ENCODE peak calls at places on chromosomes 1 and 21, in six cellular contexts. G is psoas muscle; U is activated CD8-positive, alpha-beta T cell treated with anti-CD3 and anti-CD28 coated beads for 36 hours; F is activated T-cell treated with anti-CD3 and anti-CD28 coated beads, Interleukin-2, amount 50 U/mL, for 4 hours; L is PC-3; E is Panc1. Y is an unnamed sample.

GRCh38 chr1:7363481-7363880 is 407.6 kb upstream of the VAMP3 start:
- ATAC-seq in U (no peak), F (no peak), G (peak; percentile 87), L (no peak), E (no peak), Y (no peak)

GRCh38 chr1:94720091-94720793 is 99.9 kb upstream of the SLC44A3 start:
- ATAC-seq in L (no peak), G (no peak), F (no peak), E (no peak), U (peak; percentile 81), Y (peak; percentile 92)

GRCh38 chr1:207849016-207849415 is 61.9 kb downstream of the CD34 start:
- ATAC-seq in G (no peak), L (no peak), E (no peak), F (no peak), U (no peak), Y (no peak)

GRCh38 chr1:170864784-170865538 is 70.4 kb upstream of the MROH9 start:
- ATAC-seq in U (peak; percentile 24), L (no peak), G (no peak), E (no peak), F (no peak), Y (no peak)

GRCh38 chr21:24445517-24445916 is 1161.8 kb downstream of the MRPL39 start:
- ATAC-seq in U (no peak), G (no peak), E (no peak), F (no peak), L (no peak), Y (no peak)

GRCh38 chr1:55364216-55364615 is 149.1 kb upstream of the USP24 start:
- ATAC-seq in L (no peak), U (no peak), E (no peak), F (no peak), G (peak; percentile 29), Y (no peak)

GRCh38 chr1:181508486-181509165 is 25.3 kb downstream of the CACNA1E start:
- ATAC-seq in U (no peak), F (no peak), G (no peak), L (no peak), E (no peak), Y (peak; percentile 79)

GRCh38 chr1:6998267-6998666 is 213.0 kb downstream of the CAMTA1 start:
- ATAC-seq in F (no peak), E (peak; percentile 82), U (no peak), G (peak; percentile 38), L (peak; percentile 61), Y (no peak)

GRCh38 chr1:200873671-200874397 is 1.1 kb downstream of the GPR25 start:
- ATAC-seq in L (no peak), U (no peak), G (peak; percentile 43), E (no peak), F (no peak), Y (peak; percentile 17)

GRCh38 chr1:206445116-206445515 is 25.2 kb upstream of the IKBKE start:
- ATAC-seq in U (no peak), E (no peak), G (peak; percentile 96), L (no peak), F (no peak), Y (no peak)

GRCh38 chr1:59074574-59074973 is 222.3 kb upstream of the FGGY start:
- ATAC-seq in F (no peak), U (no peak), L (no peak), E (no peak), G (no peak), Y (no peak)

GRCh38 chr1:7278045-7278444 is 492.8 kb downstream of the CAMTA1 start:
- ATAC-seq in U (no peak), L (no peak), E (no peak), G (no peak), F (no peak), Y (no peak)

GRCh38 chr1:36125129-36125991 is at the start of gene COL8A2:
- ATAC-seq in L (peak; percentile 57), U (no peak), E (peak; percentile 47), F (peak; percentile 32), G (peak; percentile 33), Y (peak; percentile 35)

GRCh38 chr1:9561429-9561828 is 22.2 kb downstream of the SLC25A33 start:
- ATAC-seq in F (no peak), U (no peak), G (peak; percentile 82), L (peak; percentile 91), E (no peak), Y (no peak)

GRCh38 chr1:9687876-9688582 is 36.5 kb downstream of the PIK3CD start:
- ATAC-seq in L (peak; percentile 27), F (no peak), E (peak; percentile 66), U (no peak), G (peak; percentile 36), Y (peak; percentile 6)

GRCh38 chr1:161037661-161038522 is 872 bp downstream of the TSTD1 start:
- ATAC-seq in G (peak; percentile 15), L (no peak), U (no peak), E (peak; percentile 6), F (no peak), Y (no peak)

GRCh38 chr1:22812092-22812880 is 101.6 kb downstream of the EPHB2 start:
- ATAC-seq in L (no peak), U (no peak), G (no peak), E (no peak), F (no peak), Y (no peak)

Y was measured in stimulated activated memory B cell treated with anti-CD40 and anti-IgM and Interleukin-4, amounts not matched to agents 10 μg/mL and 1 μg/mL and 100 μg/mL, for 72 hours.